ENCODE peak calls at places on chromosomes 11 and 22, in four cellular contexts. One of them, this sample, is unnamed.

GRCh38 chr11:20309626-20310025 is 53.9 kb upstream of the HTATIP2 start:
- DNase-seq in natural killer cell: no peak
- DNase-seq in mammary epithelial cell: no peak
- DNase-seq in breast epithelium: no peak
- DNase-seq in this sample: no peak

GRCh38 chr11:12459374-12459773 is 82.0 kb downstream of the PARVA start:
- DNase-seq in mammary epithelial cell: no peak
- DNase-seq in breast epithelium: no peak
- DNase-seq in natural killer cell: no peak
- DNase-seq in this sample: no peak

GRCh38 chr11:61482513-61482912 is 26.0 kb upstream of the LRRC10B start:
- DNase-seq in natural killer cell: no peak
- DNase-seq in breast epithelium: no peak
- DNase-seq in mammary epithelial cell: no peak
- DNase-seq in this sample: no peak

GRCh38 chr11:33633251-33634003 is 67.2 kb downstream of the C11orf91 start:
- DNase-seq in natural killer cell: no peak
- DNase-seq in mammary epithelial cell: peak
- DNase-seq in breast epithelium: no peak
- DNase-seq in this sample: no peak

GRCh38 chr11:16786131-16786530 is 47.7 kb downstream of the C11orf58 start:
- DNase-seq in natural killer cell: no peak
- DNase-seq in mammary epithelial cell: no peak
- DNase-seq in breast epithelium: no peak
- DNase-seq in this sample: no peak

GRCh38 chr11:117179048-117179999 is 781 bp downstream of the SIDT2 start:
- DNase-seq in mammary epithelial cell: peak
- DNase-seq in natural killer cell: peak
- DNase-seq in breast epithelium: no peak
- DNase-seq in this sample: peak

GRCh38 chr11:73869234-73869949 is 7.3 kb downstream of the COA4 start:
- DNase-seq in mammary epithelial cell: no peak
- DNase-seq in breast epithelium: no peak
- DNase-seq in natural killer cell: no peak
- DNase-seq in this sample: no peak

GRCh38 chr11:73870261-73870660 is 6.4 kb downstream of the COA4 start:
- DNase-seq in natural killer cell: no peak
- DNase-seq in mammary epithelial cell: no peak
- DNase-seq in breast epithelium: no peak
- DNase-seq in this sample: no peak

GRCh38 chr11:130070109-130070828 is 575 bp downstream of the APLP2 start:
- DNase-seq in breast epithelium: peak
- DNase-seq in mammary epithelial cell: peak
- DNase-seq in natural killer cell: peak
- DNase-seq in this sample: peak

GRCh38 chr22:45945621-45946020 is 31.3 kb downstream of the WNT7B start:
- DNase-seq in breast epithelium: no peak
- DNase-seq in natural killer cell: no peak
- DNase-seq in mammary epithelial cell: no peak
- DNase-seq in this sample: no peak

GRCh38 chr22:27413702-27414101 is 387.9 kb downstream of the MN1 start:
- DNase-seq in breast epithelium: no peak
- DNase-seq in natural killer cell: no peak
- DNase-seq in mammary epithelial cell: no peak
- DNase-seq in this sample: no peak

GRCh38 chr22:46483353-46483752 is 54.1 kb downstream of the CELSR1 start:
- DNase-seq in mammary epithelial cell: no peak
- DNase-seq in breast epithelium: no peak
- DNase-seq in natural killer cell: no peak
- DNase-seq in this sample: no peak

GRCh38 chr11:121965330-121965729 is 150.7 kb downstream of the BLID start:
- DNase-seq in breast epithelium: no peak
- DNase-seq in natural killer cell: no peak
- DNase-seq in mammary epithelial cell: peak
- DNase-seq in this sample: no peak

GRCh38 chr11:35111171-35112055 is 27.6 kb upstream of the CD44 start:
- DNase-seq in mammary epithelial cell: peak
- DNase-seq in breast epithelium: no peak
- DNase-seq in natural killer cell: no peak
- DNase-seq in this sample: no peak

GRCh38 chr11:10456519-10456918 is 1.5 kb downstream of the AMPD3 start:
- DNase-seq in natural killer cell: no peak
- DNase-seq in mammary epithelial cell: no peak
- DNase-seq in breast epithelium: no peak
- DNase-seq in this sample: no peak

GRCh38 chr11:27509953-27510352 is 3.4 kb upstream of the LIN7C start:
- DNase-seq in natural killer cell: no peak
- DNase-seq in breast epithelium: no peak
- DNase-seq in mammary epithelial cell: no peak
- DNase-seq in this sample: no peak

GRCh38 chr11:27512238-27512637 is 5.7 kb upstream of the LIN7C start:
- DNase-seq in breast epithelium: no peak
- DNase-seq in natural killer cell: no peak
- DNase-seq in mammary epithelial cell: no peak
- DNase-seq in this sample: no peak

GRCh38 chr11:27506200-27507182 is at the start of gene LIN7C:
- DNase-seq in natural killer cell: peak
- DNase-seq in breast epithelium: peak
- DNase-seq in mammary epithelial cell: peak
- DNase-seq in this sample: peak

GRCh38 chr11:27505781-27506180 is 788 bp downstream of the LIN7C start:
- DNase-seq in mammary epithelial cell: no peak
- DNase-seq in breast epithelium: no peak
- DNase-seq in natural killer cell: no peak
- DNase-seq in this sample: no peak

GRCh38 chr11:27507561-27508322 is 1.2 kb upstream of the LIN7C start:
- DNase-seq in breast epithelium: no peak
- DNase-seq in mammary epithelial cell: no peak
- DNase-seq in natural killer cell: no peak
- DNase-seq in this sample: no peak
- TF ChIP-seq CTCF in breast epithelium: no peak
- TF ChIP-seq CTCF in mammary epithelial cell: no peak
- TF ChIP-seq CTCF in natural killer cell: no peak
- TF ChIP-seq CTCF in this sample: no peak

DNA sequence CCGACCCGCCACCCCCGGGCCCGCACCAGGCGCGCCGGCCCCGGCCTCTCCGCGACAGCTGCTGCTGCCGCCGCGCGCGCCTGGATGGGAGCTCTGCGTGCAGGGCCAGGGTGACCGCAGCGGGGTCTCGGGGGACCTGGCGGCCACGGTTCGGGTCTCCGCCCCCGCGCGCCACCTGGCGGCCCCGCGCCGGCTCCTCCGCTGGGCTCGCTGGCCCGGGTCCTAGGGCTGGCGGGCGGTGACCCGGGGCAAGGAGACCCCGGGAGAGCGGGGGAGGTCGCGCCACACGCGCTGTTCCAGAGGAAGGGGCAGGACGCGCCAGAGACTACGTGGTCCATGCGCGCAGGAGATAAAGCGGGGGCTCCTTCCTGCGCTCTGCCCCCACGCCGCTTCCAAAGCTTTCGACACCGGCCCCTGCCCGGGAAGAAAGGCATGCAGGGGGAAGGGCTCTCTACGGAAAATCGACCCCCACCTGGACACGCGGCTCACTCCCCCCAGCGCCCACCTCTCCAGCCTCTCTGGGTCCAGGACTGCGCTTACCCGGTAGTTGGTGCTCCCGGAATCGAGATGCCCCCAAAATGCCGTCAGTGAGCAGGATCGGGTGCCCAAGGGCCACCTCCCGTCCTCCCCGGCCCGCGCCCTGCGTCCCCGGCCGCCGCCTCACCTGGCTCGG is 480 bp downstream of the SHANK2 start:
- DNase-seq in breast epithelium: peak
- DNase-seq in mammary epithelial cell: no peak
- DNase-seq in natural killer cell: no peak
- DNase-seq in this sample: no peak
- TF ChIP-seq CTCF in breast epithelium: no peak
- TF ChIP-seq CTCF in mammary epithelial cell: peak
- TF ChIP-seq CTCF in natural killer cell: no peak
- TF ChIP-seq CTCF in this sample: peak

DNA sequence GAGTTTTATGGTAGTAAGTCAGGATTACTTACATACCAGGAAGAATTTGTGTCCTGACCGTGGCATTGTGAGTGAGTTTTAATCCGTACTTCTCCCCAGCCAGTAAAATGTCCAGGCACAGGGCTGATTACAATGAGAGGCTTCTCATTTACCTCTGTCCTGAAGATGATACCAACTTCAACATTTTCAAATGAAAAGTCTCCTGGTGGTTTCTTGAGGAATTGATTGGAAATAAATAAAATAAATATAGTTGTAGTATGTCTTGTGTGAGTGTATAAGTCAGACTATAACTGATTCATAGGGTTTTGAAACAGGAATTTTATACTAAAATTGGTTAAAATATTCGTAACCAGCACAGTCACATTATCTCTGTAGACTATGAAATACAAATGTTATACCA is 382.5 kb downstream of the ETS1 start:
- DNase-seq in mammary epithelial cell: no peak
- DNase-seq in breast epithelium: no peak
- DNase-seq in natural killer cell: no peak
- DNase-seq in this sample: no peak
- TF ChIP-seq CTCF in mammary epithelial cell: no peak
- TF ChIP-seq CTCF in breast epithelium: no peak
- TF ChIP-seq CTCF in natural killer cell: no peak
- TF ChIP-seq CTCF in this sample: peak

GRCh38 chr11:40716344-40717178 is 742.9 kb downstream of the LRRC4C start:
- DNase-seq in natural killer cell: no peak
- DNase-seq in mammary epithelial cell: no peak
- DNase-seq in breast epithelium: no peak
- DNase-seq in this sample: no peak

DNA sequence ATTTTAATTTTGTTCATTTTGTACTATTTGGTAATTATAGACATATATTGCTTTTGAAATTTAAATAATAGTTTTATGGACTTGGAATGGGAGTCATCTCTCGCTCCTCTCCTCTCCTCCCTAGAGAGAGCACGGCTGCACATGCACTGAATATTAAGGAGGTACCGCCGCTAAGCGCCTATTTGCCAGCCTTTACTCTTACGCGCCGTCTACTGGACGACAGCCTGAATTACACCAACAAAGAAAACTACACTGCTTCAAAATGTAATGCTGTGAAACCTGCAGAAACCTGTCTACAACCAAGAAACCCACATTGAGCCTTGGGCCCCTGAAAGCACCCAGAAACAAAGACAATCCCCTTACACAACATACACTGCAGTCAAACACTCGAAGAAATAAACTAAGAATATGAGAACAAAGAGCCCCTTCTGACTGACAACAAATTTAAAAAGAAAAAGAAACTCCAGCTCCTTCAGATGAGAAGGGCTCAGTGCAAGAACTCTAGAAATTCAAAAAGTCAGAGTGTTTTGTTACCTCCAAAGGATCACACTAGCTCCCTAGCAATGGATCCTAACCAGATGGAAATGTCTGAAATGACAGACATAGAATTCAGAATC is 737.2 kb downstream of the LRRC4C start:
- DNase-seq in natural killer cell: no peak
- DNase-seq in breast epithelium: no peak
- DNase-seq in mammary epithelial cell: peak
- DNase-seq in this sample: no peak
- TF ChIP-seq CTCF in natural killer cell: no peak
- TF ChIP-seq CTCF in breast epithelium: peak
- TF ChIP-seq CTCF in mammary epithelial cell: peak
- TF ChIP-seq CTCF in this sample: peak

GRCh38 chr11:27183672-27184457 is 143.2 kb downstream of the BBOX1 start:
- DNase-seq in mammary epithelial cell: peak
- DNase-seq in natural killer cell: no peak
- DNase-seq in breast epithelium: no peak
- DNase-seq in this sample: no peak
- TF ChIP-seq CTCF in mammary epithelial cell: peak
- TF ChIP-seq CTCF in natural killer cell: peak
- TF ChIP-seq CTCF in breast epithelium: peak
- TF ChIP-seq CTCF in this sample: peak